ENCODE peak calls at places on chromosomes 4 and X, in ten cellular contexts. V is HCT116, Y is dorsolateral prefrontal cortex, K is left ventricle myocardium inferior, L is RWPE1, E is trophoblast cell, G is astrocyte, F is GM23248, J is uterus, M is heart left ventricle. P is an unnamed sample.

GRCh38 chr4:158814636-158815035 is 45.8 kb downstream of the FNIP2 start:
- DNase-seq in V (no peak), Y (no peak), K (no peak), L (no peak), E (peak; percentile 43), G (peak; percentile 95), F (peak; percentile 63), J (no peak), M (no peak), P (no peak)

GRCh38 chr4:119825696-119826095 is 197.1 kb upstream of the PDE5A start:
- DNase-seq in V (no peak), Y (no peak), K (no peak), L (no peak), E (peak; percentile 25), G (peak; percentile 18), F (no peak), J (no peak), M (no peak), P (no peak)

GRCh38 chrX:40273356-40274050 is 175.7 kb upstream of the BCOR start:
- DNase-seq in V (no peak), Y (peak; percentile 18), K (peak; percentile 25), L (no peak), E (peak; percentile 50), G (peak; percentile 42), F (no peak), J (peak; percentile 40), M (peak; percentile 53), P (peak; percentile 77)

GRCh38 chr4:1784789-1785591 is 8.1 kb upstream of the FGFR3 start:
- DNase-seq in V (no peak), Y (no peak), K (peak; percentile 44), L (no peak), E (no peak), G (no peak), F (no peak), J (no peak), M (peak; percentile 61), P (peak; percentile 90)

GRCh38 chrX:29662101-29662500 is 553.3 kb upstream of the MAGEB2 start:
- DNase-seq in V (no peak), Y (no peak), K (no peak), L (peak; percentile 15), E (no peak), G (peak; percentile 64), F (peak; percentile 59), J (no peak), M (no peak), P (no peak)

GRCh38 chrX:50799531-50799961 is 14.4 kb downstream of the SHROOM4 start:
- DNase-seq in V (no peak), Y (no peak), K (no peak), L (peak; percentile 51), E (peak; percentile 6), G (peak; percentile 77), F (peak; percentile 49), J (no peak), M (peak; percentile 25), P (no peak)

GRCh38 chr4:11805837-11806236 is 377.1 kb upstream of the HS3ST1 start:
- DNase-seq in V (peak; percentile 53), Y (no peak), K (no peak), L (peak; percentile 29), E (no peak), G (no peak), F (peak; percentile 2), J (no peak), M (no peak), P (no peak)

GRCh38 chr4:107147864-107148263 is 111.8 kb upstream of the DKK2 start:
- DNase-seq in V (no peak), Y (no peak), K (no peak), L (no peak), E (no peak), G (no peak), F (no peak), J (no peak), M (no peak), P (no peak)

GRCh38 chrX:130874751-130875150 is 28.3 kb downstream of the ENOX2 start:
- DNase-seq in V (no peak), Y (no peak), K (no peak), L (no peak), E (no peak), G (peak; percentile 51), F (peak; percentile 42), J (no peak), M (no peak), P (no peak)

GRCh38 chr4:182207806-182208483 is 35.3 kb upstream of the TENM3 start:
- DNase-seq in V (no peak), Y (no peak), K (no peak), L (peak; percentile 77), E (peak; percentile 63), G (peak; percentile 95), F (peak; percentile 53), J (no peak), M (no peak), P (no peak)

GRCh38 chrX:28520786-28521185 is 66.5 kb upstream of the IL1RAPL1 start:
- DNase-seq in V (no peak), Y (no peak), K (no peak), L (no peak), E (no peak), G (no peak), F (no peak), J (no peak), M (no peak), P (no peak)

GRCh38 chrX:54422168-54422567 is 18.0 kb upstream of the TSR2 start:
- DNase-seq in V (no peak), Y (no peak), K (no peak), L (no peak), E (no peak), G (no peak), F (no peak), J (no peak), M (no peak), P (no peak)

GRCh38 chr4:175431635-175432034 is 380.4 kb downstream of the GPM6A start:
- DNase-seq in V (no peak), Y (no peak), K (no peak), L (no peak), E (no peak), G (no peak), F (no peak), J (no peak), M (no peak), P (peak; percentile 8)

GRCh38 chr4:109128589-109128988 is 173.9 kb downstream of the COL25A1 start:
- DNase-seq in V (no peak), Y (no peak), K (no peak), L (no peak), E (no peak), G (peak; percentile 2), F (no peak), J (no peak), M (no peak), P (no peak)

GRCh38 chr4:174828845-174829701 is at the start of gene GLRA3:
- DNase-seq in V (no peak), Y (peak; percentile 86), K (no peak), L (peak; percentile 58), E (peak; percentile 73), G (peak; percentile 27), F (peak; percentile 25), J (peak; percentile 31), M (peak; percentile 24), P (peak; percentile 79)

GRCh38 chrX:106608016-106608415 is 3.8 kb upstream of the RADX start:
- DNase-seq in V (no peak), Y (no peak), K (no peak), L (no peak), E (no peak), G (no peak), F (no peak), J (no peak), M (no peak), P (no peak)

GRCh38 chr4:19026281-19026680 is 1004.7 kb upstream of the LCORL start:
- DNase-seq in V (no peak), Y (peak; percentile 49), K (no peak), L (no peak), E (no peak), G (peak; percentile 76), F (peak; percentile 14), J (no peak), M (no peak), P (no peak)

GRCh38 chr4:38100474-38101255 is 140.5 kb downstream of the PTTG2 start:
- DNase-seq in V (no peak), Y (no peak), K (no peak), L (no peak), E (peak; percentile 69), G (no peak), F (peak; percentile 17), J (no peak), M (no peak), P (no peak)

GRCh38 chr4:29037501-29037900 is 1682.7 kb upstream of the PCDH7 start:
- DNase-seq in V (no peak), Y (no peak), K (no peak), L (no peak), E (no peak), G (no peak), F (no peak), J (no peak), M (no peak), P (no peak)

GRCh38 chrX:153903238-153903980 is 1.1 kb upstream of the AVPR2 start:
- DNase-seq in V (no peak), Y (no peak), K (no peak), L (no peak), E (no peak), G (no peak), F (no peak), J (no peak), M (peak; percentile 46), P (peak; percentile 54)
- H3K27ac ChIP-seq in V (no peak overlapping the region), Y (no peak overlapping the region), K (peak overlapping the region; percentile 78), L (peak overlapping the region; percentile 89), E (no peak overlapping the region), G (no peak overlapping the region), F (no peak overlapping the region), J (no peak overlapping the region), M (peak overlapping the region; percentile 77), P (no peak overlapping the region)

DNA sequence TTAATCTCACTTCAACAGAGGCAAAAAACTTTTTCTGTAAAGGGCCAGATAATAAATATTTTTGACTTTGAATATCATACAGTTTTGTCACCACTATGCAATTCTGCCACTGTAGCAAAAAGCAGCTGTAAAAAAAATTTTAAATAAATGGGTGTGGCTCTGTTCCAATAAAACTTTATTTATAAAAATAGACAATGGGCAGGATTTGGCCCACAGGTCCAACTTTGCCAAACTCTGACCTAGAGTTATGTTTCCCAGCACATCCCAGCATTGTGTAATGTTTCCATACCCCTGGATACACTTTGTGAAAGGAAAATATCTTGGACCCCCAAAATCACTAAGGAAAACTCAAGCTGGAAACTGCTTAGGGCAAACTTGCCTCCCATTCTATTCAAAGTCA is 94.9 kb upstream of the USP38 start:
- DNase-seq in V (no peak), Y (no peak), K (no peak), L (no peak), E (no peak), G (no peak), F (no peak), J (no peak), M (no peak), P (no peak)
- H3K27ac ChIP-seq in V (no peak overlapping the region), Y (no peak overlapping the region), K (no peak overlapping the region), L (no peak overlapping the region), E (peak overlapping the region; percentile 41), G (no peak overlapping the region), F (no peak overlapping the region), J (no peak overlapping the region), M (no peak overlapping the region), P (no peak overlapping the region)

GRCh38 chr4:152709675-152710438 is 30.1 kb upstream of the TMEM154 start:
- DNase-seq in V (no peak), Y (no peak), K (no peak), L (peak; percentile 84), E (peak; percentile 12), G (peak; percentile 42), F (peak; percentile 4), J (no peak), M (no peak), P (no peak)
- H3K27ac ChIP-seq in V (no peak overlapping the region), Y (no peak overlapping the region), K (no peak overlapping the region), L (peak overlapping the region; percentile 82), E (peak overlapping the region; percentile 86), G (no peak overlapping the region), F (no peak overlapping the region), J (no peak overlapping the region), M (no peak overlapping the region), P (no peak overlapping the region)

GRCh38 chr4:111454961-111455360 is 690.3 kb upstream of the FAM241A start:
- DNase-seq in V (no peak), Y (no peak), K (no peak), L (no peak), E (no peak), G (no peak), F (peak; percentile 9), J (no peak), M (no peak), P (no peak)
- H3K27ac ChIP-seq in V (no peak overlapping the region), Y (no peak overlapping the region), K (no peak overlapping the region), L (no peak overlapping the region), E (no peak overlapping the region), G (no peak overlapping the region), F (no peak overlapping the region), J (no peak overlapping the region), M (no peak overlapping the region), P (no peak overlapping the region)

P was measured in SK-N-SH.